ENCODE peak calls at places on chromosomes 13 and 19, in five cellular contexts. D, A, J, S and E are unnamed samples.

GRCh38 chr13:97460004-97460756 is 26.2 kb downstream of the RAP2A start:
- DNase-seq in D (no peak), A (peak), J (no peak), S (no peak), E (no peak)

GRCh38 chr13:30429721-30430694 is 7.7 kb downstream of the UBE2L5 start:
- DNase-seq in D (no peak), A (peak), J (no peak), S (no peak), E (peak)

GRCh38 chr13:100594731-100595130 is 6.1 kb upstream of the GGACT start:
- DNase-seq in D (no peak), A (no peak), J (no peak), S (peak), E (no peak)

GRCh38 chr13:98647121-98647520 is 70.2 kb upstream of the STK24 start:
- DNase-seq in D (no peak), A (no peak), J (no peak), S (no peak), E (no peak)

GRCh38 chr13:92255533-92255932 is 857.1 kb downstream of the GPC5 start:
- DNase-seq in D (no peak), A (no peak), J (no peak), S (no peak), E (no peak)

GRCh38 chr13:60167121-60167520 is 3.4 kb upstream of the DIAPH3 start:
- DNase-seq in D (no peak), A (no peak), J (no peak), S (no peak), E (no peak)

GRCh38 chr13:46542833-46543232 is 10.1 kb upstream of the LRCH1 start:
- DNase-seq in D (no peak), A (no peak), J (no peak), S (no peak), E (no peak)

GRCh38 chr13:23488442-23488841 is 54.9 kb upstream of the SACS start:
- DNase-seq in D (no peak), A (peak), J (peak), S (no peak), E (no peak)

GRCh38 chr19:42323852-42324654 is 1.4 kb upstream of the MEGF8 start:
- DNase-seq in D (no peak), A (no peak), J (no peak), S (peak), E (no peak)

GRCh38 chr19:34573226-34573864 is 91.8 kb downstream of the WTIP start:
- DNase-seq in D (no peak), A (no peak), J (no peak), S (no peak), E (no peak)

GRCh38 chr13:84130739-84131138 is 248.5 kb upstream of the SLITRK1 start:
- DNase-seq in D (no peak), A (no peak), J (no peak), S (no peak), E (no peak)

GRCh38 chr13:27851481-27851880 is 59.2 kb downstream of the GSX1 start:
- DNase-seq in D (no peak), A (no peak), J (no peak), S (no peak), E (no peak)

GRCh38 chr13:42740753-42741152 is 40.6 kb upstream of the FAM216B start:
- DNase-seq in D (peak), A (no peak), J (peak), S (peak), E (no peak)
- H3K4me3 ChIP-seq in D (no peak), A (no peak), J (no peak), S (no peak), E (no peak)

DNA sequence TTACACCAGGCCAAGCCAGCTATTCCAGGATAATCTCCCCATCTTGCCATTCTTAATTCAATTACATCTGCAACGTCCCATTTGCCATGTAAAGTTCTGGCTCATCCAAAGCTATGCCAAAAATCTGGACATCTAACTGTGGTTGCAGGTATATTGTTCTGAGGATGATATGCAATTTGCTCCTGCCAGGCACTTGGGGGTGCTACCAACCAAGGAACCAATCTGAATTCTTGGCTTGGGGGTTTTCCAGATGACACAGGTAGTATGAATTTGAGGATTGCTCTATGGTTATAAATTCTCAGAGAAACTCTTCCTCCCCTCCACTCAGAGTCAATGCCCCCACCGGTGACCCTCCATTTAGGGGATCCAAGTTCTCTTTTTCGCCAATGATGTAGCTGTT is 33.0 kb downstream of the CRYL1 start:
- DNase-seq in D (no peak), A (peak), J (no peak), S (peak), E (no peak)
- H3K4me3 ChIP-seq in D (no peak), A (no peak), J (no peak), S (no peak), E (no peak)

DNA sequence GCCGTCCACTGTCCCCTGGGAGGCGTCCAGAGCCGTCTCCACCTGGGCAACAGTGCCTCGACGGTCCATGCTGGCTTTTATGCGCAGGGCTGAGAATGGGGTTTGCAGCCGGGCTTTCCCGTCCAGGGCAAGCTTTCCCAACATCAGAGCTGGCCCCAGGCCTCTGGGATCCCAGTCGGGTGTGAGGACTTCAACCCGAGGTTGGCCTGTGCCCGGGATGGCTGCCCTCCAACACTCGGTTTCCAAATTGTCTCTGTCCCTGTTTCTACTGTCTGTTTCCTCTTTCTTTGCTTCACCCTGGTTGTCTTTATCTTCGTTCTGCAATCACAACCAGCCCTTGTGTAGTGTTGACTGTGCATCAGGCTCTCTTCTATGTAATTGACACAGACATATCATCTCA is at the start of gene IFNL4:
- DNase-seq in D (no peak), A (no peak), J (no peak), S (no peak), E (no peak)
- H3K4me3 ChIP-seq in D (peak), A (no peak), J (peak), S (peak), E (no peak)

GRCh38 chr13:88142653-88143052 is 471.5 kb downstream of the SLITRK5 start:
- DNase-seq in D (no peak), A (no peak), J (no peak), S (no peak), E (no peak)
- H3K4me3 ChIP-seq in D (no peak), A (no peak), J (no peak), S (no peak), E (no peak)

GRCh38 chr13:53201454-53202225 is 173.0 kb downstream of the OLFM4 start:
- DNase-seq in D (peak), A (no peak), J (no peak), S (peak), E (no peak)

GRCh38 chr13:53200075-53200474 is 171.5 kb downstream of the OLFM4 start:
- DNase-seq in D (no peak), A (no peak), J (no peak), S (peak), E (no peak)

GRCh38 chr13:53198699-53199098 is 170.1 kb downstream of the OLFM4 start:
- DNase-seq in D (no peak), A (no peak), J (no peak), S (no peak), E (no peak)

GRCh38 chr13:53198017-53198416 is 169.4 kb downstream of the OLFM4 start:
- DNase-seq in D (no peak), A (no peak), J (no peak), S (peak), E (no peak)

DNA sequence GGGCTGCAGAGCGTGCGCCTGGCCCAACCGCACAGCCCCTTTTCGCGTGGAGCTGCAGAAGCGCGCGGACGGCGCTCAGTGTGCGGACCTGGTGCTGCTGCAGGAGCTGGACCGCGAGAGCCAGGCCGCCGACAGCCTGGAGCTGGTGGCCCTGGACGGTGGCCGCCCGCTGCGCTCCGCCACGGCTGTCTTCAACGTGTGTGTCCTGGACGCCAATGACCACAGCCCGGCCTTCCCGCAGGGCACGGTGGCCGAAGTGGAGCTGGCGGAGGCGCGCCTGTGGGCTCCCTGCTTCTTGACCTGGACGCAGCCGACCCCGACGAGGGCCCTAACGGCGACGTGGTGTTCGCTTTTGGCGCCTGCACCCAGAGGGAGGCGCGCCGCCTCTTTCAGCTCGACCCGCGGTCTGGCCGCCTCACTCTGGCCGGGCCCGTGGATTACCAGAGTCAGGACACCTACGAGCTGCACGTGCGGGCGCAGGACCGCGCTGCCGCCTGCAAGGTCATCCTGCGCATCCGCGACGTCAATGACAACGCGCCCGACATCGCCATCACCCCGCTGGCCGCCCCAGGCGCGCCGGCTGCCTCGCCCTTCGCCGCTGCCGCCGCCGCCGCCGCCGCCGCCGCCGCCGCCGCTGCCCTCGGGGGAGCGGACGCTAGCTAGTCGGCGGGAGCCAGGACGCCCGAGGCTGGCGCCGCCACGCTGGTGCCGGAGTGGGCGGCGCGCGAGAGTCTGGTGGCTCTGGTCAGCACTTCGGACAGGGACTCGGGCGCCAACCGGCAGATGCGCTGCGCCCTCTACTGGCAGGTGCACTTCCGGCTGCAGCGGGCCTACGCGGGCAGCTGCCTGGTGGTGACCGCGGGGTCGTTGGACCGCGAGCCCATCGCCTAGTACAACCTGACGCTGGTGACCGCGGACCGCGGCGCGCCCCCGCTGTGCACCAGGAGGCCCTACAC is 172.2 kb downstream of the OLFM4 start:
- DNase-seq in D (peak), A (peak), J (no peak), S (peak), E (no peak)
- H3K4me3 ChIP-seq in D (no peak), A (no peak), J (no peak), S (peak), E (no peak)

DNA sequence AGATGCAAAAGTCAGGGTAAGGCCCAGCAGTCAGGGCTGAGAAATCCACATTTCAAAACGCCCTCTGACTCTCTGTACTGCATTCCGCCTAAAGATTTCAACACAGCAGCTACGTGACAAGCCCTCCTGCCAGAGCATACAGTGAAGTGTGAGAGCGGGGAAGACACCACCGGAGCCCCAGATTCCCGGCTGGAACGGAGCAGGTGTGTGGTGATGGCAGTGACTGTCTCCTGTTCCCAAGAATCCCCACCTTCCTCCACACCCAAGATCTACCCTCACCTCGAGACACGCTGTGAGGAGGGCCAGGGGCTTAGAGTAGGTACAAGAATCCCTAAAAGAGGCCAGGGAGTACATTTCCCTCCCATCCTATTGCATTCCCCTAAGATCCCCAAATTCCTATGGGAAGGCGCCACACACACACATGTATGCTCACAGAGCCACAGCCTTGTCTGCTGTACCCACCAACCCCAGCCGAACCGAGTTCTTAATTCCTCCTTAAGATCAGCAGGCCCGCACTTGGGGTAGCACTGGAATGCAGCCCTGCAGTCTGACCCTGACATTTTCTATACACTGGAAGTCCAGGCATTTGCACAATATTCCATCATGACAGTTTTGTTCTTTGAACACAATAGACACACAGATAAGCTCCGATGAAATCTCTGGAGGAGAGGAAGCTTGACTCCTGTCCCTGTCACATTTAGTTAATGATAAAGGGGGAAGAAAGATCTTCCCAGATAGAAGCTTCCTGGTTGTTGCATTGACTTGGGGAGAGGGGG is 102.9 kb downstream of the FOXO1 start:
- DNase-seq in D (peak), A (no peak), J (no peak), S (no peak), E (no peak)
- H3K4me3 ChIP-seq in D (peak), A (no peak), J (no peak), S (no peak), E (no peak)

DNA sequence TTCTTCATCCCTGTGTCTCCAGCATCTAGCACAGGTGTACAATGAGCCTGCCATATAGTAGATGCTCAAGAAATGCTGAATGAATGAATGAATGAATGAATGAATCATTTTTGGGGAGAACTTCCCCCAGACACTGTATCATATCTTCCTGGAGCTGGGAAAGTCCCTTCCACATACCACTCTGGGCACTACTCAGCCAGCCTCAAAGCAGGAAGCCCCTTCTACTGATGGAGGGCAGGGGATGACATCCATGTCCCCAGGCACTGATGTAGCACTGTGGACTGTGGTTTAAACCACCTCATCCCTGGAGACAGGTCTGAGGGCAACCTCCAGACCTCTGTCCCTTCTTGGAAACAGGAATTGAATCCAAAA is 4.8 kb downstream of the GNA15 start:
- DNase-seq in D (no peak), A (no peak), J (no peak), S (no peak), E (no peak)
- H3K4me3 ChIP-seq in D (no peak), A (no peak), J (no peak), S (no peak), E (no peak)

DNA sequence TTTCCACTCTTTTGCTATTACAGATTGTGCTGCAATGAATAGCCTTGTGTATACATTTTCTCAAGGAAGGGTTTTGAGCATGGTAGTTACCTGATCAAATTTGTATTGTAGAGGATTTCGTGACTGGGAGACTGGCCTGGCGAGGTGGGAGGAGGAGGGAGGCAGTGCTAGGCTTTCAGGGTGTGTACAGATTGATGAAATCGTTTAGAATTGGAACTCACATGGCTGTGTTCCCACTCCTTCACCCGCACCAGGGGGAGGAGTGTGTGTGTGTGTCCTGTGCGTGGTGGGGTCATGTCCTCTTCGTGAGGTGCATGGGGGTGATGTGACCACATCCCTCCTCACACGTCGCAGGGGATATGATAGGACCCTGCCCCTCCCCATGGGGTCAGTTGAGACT is 8.3 kb downstream of the PGLYRP1 start:
- DNase-seq in D (no peak), A (no peak), J (no peak), S (no peak), E (no peak)
- H3K4me3 ChIP-seq in D (peak), A (no peak), J (no peak), S (peak), E (no peak)

GRCh38 chr19:58500242-58500641 is 11.6 kb downstream of the SLC27A5 start:
- DNase-seq in D (no peak), A (no peak), J (no peak), S (no peak), E (no peak)
- H3K4me3 ChIP-seq in D (peak), A (no peak), J (peak), S (peak), E (peak)

GRCh38 chr19:7873304-7874079 is 698 bp downstream of the PRR36 start:
- DNase-seq in D (no peak), A (no peak), J (no peak), S (peak), E (no peak)
- H3K4me3 ChIP-seq in D (no peak), A (no peak), J (no peak), S (peak), E (no peak)